ENCODE peak calls at places on chromosomes 4 and X, in ten cellular contexts. T is prostate gland, N is HCT116, E is H1, A is endothelial cell of umbilical vein, M is breast epithelium, Z is suprapubic skin, Y is transverse colon, K is GM23338, F is sigmoid colon. I is an unnamed sample.

GRCh38 chr4:31327031-31327430 is 606.9 kb downstream of the PCDH7 start:
- DNase-seq in K (no peak), E (no peak), Y (no peak), Z (no peak), M (no peak), F (no peak), N (no peak), T (no peak), A (no peak), I (no peak)

GRCh38 chr4:140308366-140309123 is 64.9 kb upstream of the SCOC start:
- DNase-seq in N (no peak), Z (no peak), M (peak), Y (peak), T (peak), A (no peak), K (no peak), F (peak), E (no peak), I (no peak)

GRCh38 chr4:4865705-4866123 is 6.2 kb downstream of the MSX1 start:
- DNase-seq in M (no peak), T (no peak), E (no peak), Y (no peak), F (no peak), A (no peak), K (peak), Z (no peak), N (no peak), I (no peak)

GRCh38 chr4:181737744-181738143 is 505.5 kb upstream of the TENM3 start:
- DNase-seq in M (no peak), F (no peak), N (no peak), K (no peak), Z (no peak), Y (no peak), A (no peak), T (no peak), E (no peak), I (no peak)

GRCh38 chrX:121579016-121579760 is 531.8 kb downstream of the GLUD2 start:
- DNase-seq in E (no peak), T (no peak), A (peak), K (peak), Z (no peak), F (no peak), M (no peak), Y (peak), N (peak), I (peak)

GRCh38 chrX:149470960-149471359 is 34.1 kb downstream of the IDS start:
- DNase-seq in Z (peak), E (peak), T (peak), M (peak), N (peak), Y (peak), K (peak), F (peak), A (peak), I (peak)

GRCh38 chr4:76199664-76200211 is 13.9 kb downstream of the SCARB2 start:
- DNase-seq in F (no peak), Z (no peak), Y (peak), N (no peak), K (peak), M (no peak), E (no peak), T (no peak), A (peak), I (no peak)

GRCh38 chrX:106286053-106286650 is 118.0 kb downstream of the PWWP3B start:
- DNase-seq in E (no peak), T (no peak), F (no peak), Y (no peak), N (peak), K (no peak), A (no peak), Z (no peak), M (no peak), I (no peak)

GRCh38 chr4:185144601-185145240 is 1.7 kb downstream of the SLC25A4 start:
- DNase-seq in Z (no peak), A (no peak), M (no peak), E (no peak), K (no peak), Y (no peak), F (no peak), T (no peak), N (no peak), I (no peak)

GRCh38 chrX:632391-633042 is 1.9 kb downstream of the SHOX start:
- DNase-seq in Y (no peak), T (no peak), K (peak), N (no peak), F (no peak), M (no peak), E (peak), A (no peak), Z (no peak), I (no peak)

GRCh38 chrX:149365552-149365951 is 139.6 kb downstream of the IDS start:
- DNase-seq in F (no peak), T (no peak), Y (no peak), K (no peak), N (no peak), M (no peak), A (no peak), E (no peak), Z (no peak), I (no peak)

GRCh38 chr4:28211714-28212470 is 1351.3 kb downstream of the STIM2 start:
- DNase-seq in E (no peak), F (no peak), N (no peak), M (no peak), K (no peak), T (no peak), A (no peak), Z (no peak), Y (no peak), I (no peak)

GRCh38 chr4:188299161-188299560 is 159.9 kb downstream of the TRIML1 start:
- DNase-seq in Y (no peak), N (no peak), T (no peak), Z (no peak), M (no peak), F (no peak), K (no peak), E (no peak), A (no peak), I (no peak)

GRCh38 chr4:139082750-139083532 is 67.4 kb downstream of the NOCT start:
- DNase-seq in M (peak), Y (peak), T (peak), E (peak), A (peak), N (peak), Z (peak), K (peak), F (peak), I (peak)

GRCh38 chrX:130893356-130894085 is 9.5 kb downstream of the ENOX2 start:
- DNase-seq in Z (no peak), E (no peak), N (no peak), A (no peak), M (no peak), T (no peak), Y (no peak), F (no peak), K (no peak), I (no peak)

GRCh38 chr4:54076673-54077072 is 12.3 kb upstream of the CHIC2 start:
- DNase-seq in Y (no peak), E (no peak), N (no peak), F (no peak), M (no peak), K (no peak), Z (no peak), T (no peak), A (peak), I (no peak)

GRCh38 chr4:185351691-185352090 is 44.0 kb downstream of the LRP2BP start:
- DNase-seq in E (no peak), N (no peak), A (no peak), M (no peak), Y (no peak), T (no peak), K (no peak), Z (no peak), F (no peak), I (no peak)

GRCh38 chrX:132059973-132060540 is 37.0 kb downstream of the STK26 start:
- DNase-seq in N (no peak), Y (no peak), K (no peak), F (no peak), E (no peak), M (no peak), Z (no peak), T (no peak), A (no peak), I (no peak)

GRCh38 chr4:83646538-83646937 is 110.6 kb downstream of the GPAT3 start:
- DNase-seq in T (no peak), A (no peak), Z (no peak), F (no peak), Y (no peak), M (no peak), N (no peak), E (no peak), K (no peak), I (no peak)

GRCh38 chr4:122854860-122855259 is 28.2 kb downstream of the FGF2 start:
- DNase-seq in N (no peak), A (no peak), K (no peak), T (peak), F (no peak), M (no peak), Y (no peak), E (no peak), Z (no peak), I (no peak)
- H3K27ac ChIP-seq in N (no peak), A (no peak), K (peak), T (peak), F (peak), M (peak), Y (peak), E (no peak), Z (peak), I (peak)

GRCh38 chr4:150570862-150571261 is 11.1 kb upstream of the MAB21L2 start:
- DNase-seq in N (no peak), A (no peak), T (no peak), K (no peak), Z (no peak), E (no peak), F (no peak), M (no peak), Y (no peak), I (no peak)

GRCh38 chr4:150572704-150573504 is 9.0 kb upstream of the MAB21L2 start:
- DNase-seq in N (no peak), Y (no peak), M (no peak), Z (no peak), T (no peak), E (no peak), K (no peak), A (no peak), F (no peak), I (no peak)

GRCh38 chr4:150569384-150569987 is 12.5 kb upstream of the MAB21L2 start:
- DNase-seq in E (no peak), T (no peak), Z (no peak), A (no peak), F (peak), M (no peak), N (no peak), K (no peak), Y (no peak), I (no peak)

GRCh38 chr4:150567070-150567469 is 14.9 kb upstream of the MAB21L2 start:
- DNase-seq in T (no peak), A (no peak), E (no peak), M (no peak), Y (no peak), K (no peak), N (no peak), F (no peak), Z (no peak), I (no peak)

DNA sequence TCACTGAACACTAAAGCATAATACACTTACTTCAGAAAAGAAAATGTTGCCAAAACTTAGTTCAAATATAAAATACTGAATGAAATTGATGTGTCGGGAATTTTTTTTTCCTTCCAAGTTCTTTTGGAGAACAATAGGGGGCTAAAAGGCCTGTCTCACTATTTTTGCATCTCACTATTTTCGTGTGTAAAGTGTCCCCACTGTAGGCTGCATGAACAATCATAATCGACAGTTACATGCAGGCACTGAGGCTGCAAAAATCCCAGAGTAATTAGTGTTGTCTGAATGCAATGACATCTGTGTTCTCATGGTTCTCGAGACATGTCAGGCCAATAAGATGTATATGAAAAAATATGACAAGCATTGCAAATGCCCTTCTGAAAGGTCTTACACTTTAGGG is 11.8 kb upstream of the MAB21L2 start:
- DNase-seq in T (no peak), Y (no peak), K (no peak), N (no peak), A (no peak), M (no peak), Z (no peak), F (no peak), E (no peak), I (no peak)
- TF ChIP-seq POLR2AphosphoS5 in T (no peak), Y (no peak), K (no peak), N (no peak), A (no peak), M (no peak), Z (no peak), F (no peak), E (no peak), I (no peak)

DNA sequence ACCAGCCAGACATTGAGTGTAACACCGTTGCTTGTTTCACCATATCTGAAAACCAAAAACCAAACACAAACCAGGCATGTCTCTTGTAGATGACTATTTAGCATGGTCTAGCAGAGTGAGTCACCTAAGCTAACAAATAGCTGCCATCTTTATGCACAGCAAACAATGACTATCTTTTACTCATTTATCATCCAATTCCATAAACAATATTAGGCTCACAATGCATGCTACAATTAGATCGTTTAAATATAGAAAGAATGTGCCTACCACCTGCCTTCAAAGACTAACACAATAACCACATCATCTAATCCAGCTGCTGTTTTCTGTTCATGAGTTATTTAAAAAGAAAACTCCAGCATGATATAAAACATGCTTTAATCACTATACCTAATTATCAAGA is 495.4 kb downstream of the PCDH19 start:
- DNase-seq in Z (no peak), M (no peak), A (no peak), Y (no peak), K (no peak), E (no peak), F (no peak), N (no peak), T (no peak), I (no peak)
- H3K27ac ChIP-seq in Z (no peak), M (no peak), A (no peak), Y (no peak), K (no peak), E (no peak), F (no peak), N (no peak), T (no peak), I (no peak)

DNA sequence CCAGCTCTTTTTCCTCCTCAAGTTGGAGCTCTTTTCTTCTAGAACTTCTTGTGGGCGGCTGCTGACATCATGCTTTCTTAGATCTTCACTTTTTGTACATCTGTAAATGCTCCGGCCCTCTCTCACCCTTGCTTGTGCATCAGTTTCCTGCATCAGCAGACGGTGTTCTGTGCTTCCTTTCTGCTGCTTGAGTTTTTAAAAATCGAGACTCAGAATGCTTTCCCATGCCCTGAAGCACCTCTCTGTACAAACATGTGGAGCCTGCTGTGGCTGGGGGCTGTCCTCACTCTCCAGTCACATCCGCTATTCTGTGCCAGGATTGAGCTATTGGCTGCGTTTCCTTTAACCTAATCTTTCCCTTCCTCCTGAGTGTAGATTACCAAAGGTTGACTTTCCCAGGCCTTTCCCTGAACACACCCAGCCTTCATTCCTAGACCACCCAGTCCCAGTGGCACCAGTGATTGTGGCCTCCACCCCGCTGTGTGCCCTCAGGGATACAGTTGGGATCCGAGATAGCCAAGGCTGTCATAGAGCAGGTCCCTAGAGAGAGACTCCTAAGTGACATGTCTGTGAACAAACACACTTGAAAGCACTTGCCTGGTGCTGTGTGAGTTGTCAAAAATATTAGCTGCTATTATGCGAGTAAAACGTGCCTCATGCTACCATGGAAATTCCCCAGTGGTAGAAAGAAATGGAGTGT is 41.9 kb downstream of the TNIP2 start:
- DNase-seq in K (no peak), A (peak), T (no peak), Y (no peak), Z (no peak), F (peak), M (peak), N (no peak), E (no peak), I (peak)
- TF ChIP-seq POLR2AphosphoS5 in K (no peak), A (no peak), T (no peak), Y (no peak), Z (no peak), F (no peak), M (no peak), N (no peak), E (no peak), I (no peak)

DNA sequence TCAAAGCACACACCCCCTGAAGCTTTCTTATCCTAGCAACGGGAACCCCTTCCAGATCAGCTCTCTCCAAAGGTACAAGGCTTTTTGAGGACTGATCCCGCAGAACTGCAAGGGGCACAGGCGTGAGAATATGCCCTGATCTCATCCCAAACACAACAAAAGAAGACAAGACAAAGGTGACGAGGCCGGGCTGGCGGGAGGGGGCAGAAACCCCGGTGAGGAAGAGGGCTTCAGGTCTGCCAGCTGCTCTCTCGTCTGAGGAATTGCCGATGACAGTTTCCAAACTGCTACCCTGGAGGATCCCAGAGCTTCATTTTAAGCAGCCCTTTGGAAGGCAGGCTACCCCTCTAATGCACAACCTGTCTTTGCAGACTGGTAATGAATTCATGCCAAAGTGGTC is 3.4 kb downstream of the HCFC1 start:
- DNase-seq in T (no peak), M (no peak), A (no peak), E (no peak), K (no peak), Z (no peak), F (no peak), N (no peak), Y (no peak), I (no peak)
- H3K27ac ChIP-seq in T (no peak), M (peak), A (no peak), E (no peak), K (no peak), Z (no peak), F (peak), N (no peak), Y (peak), I (no peak)